ENCODE peak calls at places on chromosomes 5 and 9, in five cellular contexts. D, B, P, U and Q are unnamed samples.

GRCh38 chr9:124480621-124480981 is 26.6 kb downstream of the NR5A1 start:
- DNase-seq in D (peak; percentile 34), B (peak; percentile 44), P (peak; percentile 75), U (no peak), Q (peak; percentile 53)

GRCh38 chr5:113574417-113574816 is 60.9 kb downstream of the YTHDC2 start:
- DNase-seq in D (no peak), B (no peak), P (peak; percentile 8), U (no peak), Q (no peak)

GRCh38 chr5:74442466-74442865 is 198.1 kb downstream of the ENC1 start:
- DNase-seq in D (no peak), B (no peak), P (no peak), U (no peak), Q (no peak)

GRCh38 chr9:124392254-124392653 is 23.0 kb downstream of the PSMB7 start:
- DNase-seq in D (no peak), B (no peak), P (no peak), U (no peak), Q (peak; percentile 29)

GRCh38 chr9:61665330-61665751 is 475.5 kb downstream of the SPATA31A7 start:
- DNase-seq in D (no peak), B (no peak), P (peak; percentile 12), U (no peak), Q (no peak)

GRCh38 chr5:126519637-126520592 is 75.1 kb downstream of the ALDH7A1 start:
- DNase-seq in D (no peak), B (no peak), P (no peak), U (no peak), Q (no peak)

GRCh38 chr9:35729700-35730485 is 2.1 kb downstream of the TLN1 start:
- DNase-seq in D (peak; percentile 41), B (no peak), P (peak; percentile 52), U (no peak), Q (peak; percentile 66)

GRCh38 chr5:36393656-36394438 is 92.1 kb upstream of the RANBP3L start:
- DNase-seq in D (no peak), B (no peak), P (peak; percentile 26), U (no peak), Q (no peak)

GRCh38 chr5:94045839-94046782 is 304.7 kb upstream of the POU5F2 start:
- DNase-seq in D (no peak), B (no peak), P (no peak), U (no peak), Q (no peak)

GRCh38 chr9:108626743-108627142 is 229.0 kb downstream of the ACTL7B start:
- DNase-seq in D (no peak), B (no peak), P (no peak), U (no peak), Q (no peak)

GRCh38 chr5:178232124-178232919 is at the start of gene PHYKPL:
- DNase-seq in D (peak; percentile 36), B (no peak), P (peak; percentile 92), U (no peak), Q (peak; percentile 64)

GRCh38 chr9:91541744-91542143 is 118.1 kb upstream of the NFIL3 start:
- DNase-seq in D (no peak), B (no peak), P (no peak), U (no peak), Q (no peak)

GRCh38 chr9:112061152-112061740 is 113.9 kb downstream of the SUSD1 start:
- DNase-seq in D (peak; percentile 56), B (no peak), P (peak; percentile 49), U (peak; percentile 75), Q (peak; percentile 81)

DNA sequence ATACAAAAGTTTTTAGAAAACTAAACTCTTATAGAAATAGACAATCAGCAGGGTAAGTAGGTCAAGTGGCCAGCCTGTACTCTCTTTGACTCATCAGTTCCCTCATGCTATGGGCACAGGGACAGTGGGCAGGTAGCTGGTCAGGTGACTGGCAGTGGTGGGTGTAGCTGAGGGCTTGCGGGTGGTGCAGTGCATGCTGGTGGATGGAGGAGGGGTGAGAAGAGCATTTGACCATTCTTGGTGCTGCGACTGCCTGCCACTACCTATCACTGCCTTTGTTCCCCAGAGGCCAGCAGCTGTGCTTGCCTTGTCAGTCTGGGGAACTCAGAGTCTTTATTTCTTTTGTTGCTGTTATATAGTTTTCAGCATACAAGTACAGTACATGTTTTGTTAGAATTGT is 12.8 kb downstream of the RCL1 start:
- DNase-seq in D (no peak), B (no peak), P (no peak), U (no peak), Q (no peak)
- TF ChIP-seq HDAC2 in D (no peak), B (no peak), P (no peak), U (no peak), Q (no peak)

GRCh38 chr9:127612993-127613954 is 1.2 kb downstream of the STXBP1 start:
- DNase-seq in D (no peak), B (no peak), P (peak; percentile 69), U (no peak), Q (peak; percentile 70)
- TF ChIP-seq POLR2A in D (no peak), B (no peak), P (no peak), U (no peak), Q (peak; percentile 9)

DNA sequence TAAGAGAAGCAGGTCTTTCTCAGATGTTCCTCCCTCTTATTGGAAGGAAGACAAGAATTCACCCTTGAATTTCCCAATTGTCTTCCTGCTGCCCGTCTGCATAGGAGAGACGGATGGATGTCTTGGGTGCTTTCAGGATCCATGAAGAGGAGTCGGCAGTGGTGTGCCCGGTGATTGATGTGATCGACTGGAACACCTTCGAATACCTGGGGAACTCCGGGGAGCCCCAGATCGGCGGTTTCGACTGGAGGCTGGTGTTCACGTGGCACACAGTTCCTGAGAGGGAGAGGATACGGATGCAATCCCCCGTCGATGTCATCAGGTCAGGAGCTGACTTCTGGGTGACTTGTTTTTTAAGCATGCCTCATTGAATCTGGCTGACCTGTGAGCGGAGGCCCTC is 24.2 kb downstream of the GALNT12 start:
- DNase-seq in D (no peak), B (no peak), P (no peak), U (no peak), Q (no peak)
- TF ChIP-seq HDAC2 in D (no peak), B (no peak), P (no peak), U (no peak), Q (no peak)

GRCh38 chr9:93453047-93453914 is at the start of gene FAM120AOS:
- DNase-seq in D (peak; percentile 91), B (peak; percentile 75), P (peak; percentile 81), U (peak; percentile 71), Q (peak; percentile 84)
- TF ChIP-seq POLR2A in D (peak; percentile 5), B (peak; percentile 23), P (peak; percentile 67), U (peak; percentile 52), Q (peak; percentile 21)

GRCh38 chr5:6286404-6286803 is 91.9 kb downstream of the MED10 start:
- DNase-seq in D (no peak), B (no peak), P (no peak), U (no peak), Q (no peak)

GRCh38 chr5:6296524-6296923 is 81.8 kb downstream of the MED10 start:
- DNase-seq in D (no peak), B (no peak), P (no peak), U (no peak), Q (no peak)

GRCh38 chr5:6287136-6287535 is 91.2 kb downstream of the MED10 start:
- DNase-seq in D (no peak), B (no peak), P (no peak), U (no peak), Q (no peak)

DNA sequence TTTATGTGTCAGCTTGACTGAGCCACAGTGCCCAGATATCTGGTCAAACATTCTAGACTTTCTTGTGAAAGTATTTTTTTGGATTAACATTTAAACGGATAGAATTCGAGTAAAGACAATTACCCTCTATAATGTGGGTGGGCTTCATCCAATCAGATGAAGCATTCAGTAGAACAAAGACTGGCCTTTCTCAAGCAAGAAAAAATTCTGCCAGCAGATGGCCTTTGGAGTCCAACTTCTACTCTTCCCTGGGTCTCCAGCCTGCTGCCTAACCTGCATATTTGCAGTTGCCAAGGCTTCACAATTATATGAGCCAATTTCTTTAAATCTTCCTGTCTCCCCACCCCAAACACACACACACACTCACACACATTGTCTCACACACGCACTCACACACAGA is 86.4 kb downstream of the MED10 start:
- DNase-seq in D (peak; percentile 38), B (no peak), P (no peak), U (no peak), Q (no peak)
- TF ChIP-seq HDAC2 in D (no peak), B (no peak), P (no peak), U (no peak), Q (no peak)

DNA sequence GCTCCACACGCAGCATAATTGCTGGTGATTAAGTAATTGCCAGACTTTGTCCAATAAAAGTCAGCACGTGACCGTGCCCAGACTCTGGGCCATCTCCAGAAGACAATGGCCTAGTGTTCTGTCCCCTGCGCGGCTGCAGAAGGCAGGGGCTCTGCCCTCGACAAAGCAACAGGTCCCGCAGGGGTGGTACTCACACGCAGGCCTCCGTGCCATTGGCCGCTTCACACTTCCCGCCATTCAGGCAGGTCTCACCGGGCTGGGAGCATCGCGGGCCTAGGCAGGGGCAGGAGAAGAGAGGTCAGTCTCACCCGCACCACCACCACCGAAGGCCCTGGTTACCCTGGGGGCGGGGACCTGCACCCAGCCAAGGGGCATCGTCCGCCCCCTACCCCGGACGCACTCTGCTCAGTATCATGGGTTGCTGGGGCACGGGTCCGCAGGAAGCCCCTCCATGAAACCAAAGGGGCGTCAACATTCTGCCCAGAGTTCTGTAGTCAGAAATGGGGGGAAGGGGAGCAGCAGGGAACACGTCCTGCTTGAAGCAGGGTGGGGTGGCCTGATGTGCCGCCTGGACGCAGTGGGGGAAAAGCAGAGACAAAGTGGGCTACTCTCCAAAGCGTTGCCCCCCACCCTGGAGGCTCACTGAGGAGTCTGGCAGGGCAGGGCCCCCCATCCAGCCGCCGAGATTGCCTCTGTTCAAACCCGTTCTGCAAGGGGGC is 1.9 kb downstream of the NOTCH1 start:
- DNase-seq in D (peak; percentile 78), B (no peak), P (no peak), U (no peak), Q (no peak)
- TF ChIP-seq POLR2A in D (no peak), B (no peak), P (no peak), U (no peak), Q (no peak)

GRCh38 chr5:87015908-87016307 is 251.8 kb upstream of the RASA1 start:
- DNase-seq in D (no peak), B (no peak), P (no peak), U (no peak), Q (no peak)

GRCh38 chr5:87022415-87022814 is 245.3 kb upstream of the RASA1 start:
- DNase-seq in D (no peak), B (no peak), P (no peak), U (no peak), Q (no peak)

DNA sequence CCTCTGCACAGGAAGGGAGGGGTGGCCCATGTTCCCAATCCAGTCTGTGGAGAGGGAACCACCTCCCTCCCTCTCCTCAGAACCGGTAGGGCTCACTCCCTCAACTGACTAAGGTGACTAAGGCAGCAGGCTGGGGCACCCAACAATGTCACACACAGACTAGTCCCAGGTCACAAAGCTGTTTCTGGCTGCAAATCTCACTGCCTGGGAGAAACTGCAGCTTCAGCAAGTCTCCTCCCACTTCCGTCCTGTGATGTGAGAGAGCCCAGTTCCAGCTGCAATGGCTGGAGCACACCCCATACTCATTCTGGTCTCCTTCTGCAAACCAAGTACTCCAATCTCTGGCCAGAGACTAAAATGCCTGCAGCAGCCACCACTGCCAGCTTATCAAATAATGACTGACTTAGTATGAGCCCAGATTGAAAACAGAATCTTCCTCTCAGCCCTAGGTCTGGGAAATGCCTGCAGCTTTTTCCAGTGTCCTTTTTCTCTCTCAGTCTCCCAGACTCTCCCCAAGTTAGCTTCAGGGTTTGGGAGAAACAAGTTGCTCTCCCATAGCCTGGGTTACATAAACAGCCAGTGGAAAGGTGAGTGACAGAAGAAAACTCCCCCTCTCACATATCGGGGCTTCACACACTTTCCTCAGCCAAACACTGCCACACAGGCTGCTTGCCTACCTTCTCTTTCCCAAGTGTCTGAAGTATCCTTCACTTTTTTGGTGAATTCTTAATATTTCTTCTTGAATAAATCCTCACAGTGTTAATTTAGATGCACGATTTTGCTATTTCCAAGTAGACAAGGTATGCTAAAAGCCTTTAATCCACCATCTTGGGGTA is 247.4 kb upstream of the RASA1 start:
- DNase-seq in D (no peak), B (no peak), P (no peak), U (peak; percentile 47), Q (peak; percentile 2)
- TF ChIP-seq HDAC2 in D (no peak), B (no peak), P (no peak), U (no peak), Q (no peak)